ENCODE peak calls at places on chromosomes 5 and 9, in four cellular contexts. I is effector memory CD4-positive, alpha-beta T cell; F is IMR-90; S is fibroblast of lung. G is an unnamed sample. For H3K9me3 and H3K36me3, the result is how much of the 10 kb centered on the place peaks cover.

GRCh38 chr5:131795128-131795719 is 1.6 kb downstream of the FNIP1 start:
- DNase-seq in F (no peak), I (no peak), S (no peak), G (peak)

GRCh38 chr5:27020965-27021364 is 17.4 kb downstream of the CDH9 start:
- DNase-seq in F (peak), I (no peak), S (peak), G (peak)

GRCh38 chr9:106718996-106719395 is 144.0 kb upstream of the ZNF462 start:
- DNase-seq in S (peak), I (no peak), F (peak), G (peak)

GRCh38 chr9:3088166-3088702 is 244.3 kb upstream of the PUM3 start:
- DNase-seq in F (no peak), S (no peak), I (no peak), G (no peak)

GRCh38 chr5:82413302-82414042 is 135.3 kb upstream of the RPS23 start:
- DNase-seq in I (no peak), S (peak), F (peak), G (peak)

GRCh38 chr9:138045541-138046490 is 168.2 kb downstream of the CACNA1B start:
- DNase-seq in S (no peak), F (no peak), I (no peak), G (no peak)

GRCh38 chr9:37209431-37210386 is 89.3 kb downstream of the ZCCHC7 start:
- DNase-seq in F (no peak), I (no peak), S (no peak), G (no peak)

GRCh38 chr9:27530915-27531762 is 1.5 kb upstream of the MOB3B start:
- DNase-seq in S (no peak), I (no peak), F (no peak), G (no peak)

GRCh38 chr5:92641031-92641962 is 939.7 kb downstream of the NR2F1-AS1 start:
- DNase-seq in I (no peak), S (peak), F (peak), G (peak)

GRCh38 chr9:87682085-87682484 is 43.8 kb upstream of the CTSL start:
- DNase-seq in S (no peak), I (no peak), F (no peak), G (no peak)

GRCh38 chr9:28547469-28547981 is 974.2 kb upstream of the C9orf72 start:
- DNase-seq in I (no peak), S (no peak), F (no peak), G (no peak)

GRCh38 chr9:124290053-124290581 is 32.4 kb downstream of the NEK6 start:
- DNase-seq in F (no peak), I (no peak), S (no peak), G (no peak)

GRCh38 chr5:119651496-119651895 is 22.1 kb downstream of the FAM170A start:
- DNase-seq in S (no peak), F (no peak), I (no peak), G (no peak)

GRCh38 chr5:61866930-61867329 is 439.1 kb upstream of the KIF2A start:
- DNase-seq in F (peak), I (no peak), S (peak), G (peak)

GRCh38 chr9:111940697-111941096 is 44.1 kb downstream of the UGCG start:
- DNase-seq in S (peak), F (peak), I (no peak), G (peak)

DNA sequence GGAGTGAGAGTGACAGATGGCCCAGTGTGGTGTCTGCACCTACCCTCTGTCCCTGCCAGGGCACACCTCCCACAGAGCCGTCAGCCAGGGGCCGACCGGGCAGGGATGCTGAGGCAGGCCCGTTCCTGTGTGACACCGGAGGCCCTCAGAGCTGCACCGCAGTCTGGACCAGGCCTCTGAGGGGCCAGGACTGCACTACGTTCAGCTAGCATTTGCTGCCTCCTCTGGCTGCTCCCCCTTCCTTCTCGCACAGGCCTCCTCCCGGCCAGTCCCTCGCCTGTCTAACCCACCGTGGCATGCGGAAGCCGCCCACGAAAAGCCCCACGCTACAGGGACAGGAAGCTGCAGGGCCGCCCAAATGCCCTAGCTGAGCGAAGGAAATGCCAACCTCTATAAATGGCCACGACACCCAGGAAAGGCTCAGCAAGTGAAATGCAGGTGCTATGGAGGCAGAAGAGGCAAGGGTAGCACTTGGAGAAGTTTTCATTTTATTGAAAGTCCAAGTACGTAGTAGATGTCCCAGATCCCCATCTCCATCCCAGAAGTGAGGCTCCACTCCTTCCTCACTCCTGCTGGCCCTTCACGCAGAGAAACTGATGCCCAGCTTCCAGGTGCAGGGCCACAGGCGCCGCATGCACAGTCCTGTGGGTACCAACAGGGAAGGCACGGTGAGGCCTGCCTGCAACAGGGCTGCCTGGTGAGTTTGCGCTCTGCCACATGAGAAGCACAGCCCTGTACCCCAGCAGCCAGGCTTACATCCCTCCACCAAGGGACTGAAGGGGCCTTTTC is 38.7 kb downstream of the MAPK9 start:
- DNase-seq in F (no peak), I (no peak), S (no peak), G (no peak)
- H3K9me3 ChIP-seq in F (half or more), I (under half), S (under half), G (half or more)

GRCh38 chr9:109037946-109038345 is 24.6 kb upstream of the CTNNAL1 start:
- DNase-seq in F (no peak), I (no peak), S (no peak), G (no peak)

GRCh38 chr9:109035684-109036423 is 22.6 kb upstream of the CTNNAL1 start:
- DNase-seq in S (peak), I (no peak), F (peak), G (peak)

GRCh38 chr9:109039539-109039938 is 26.2 kb upstream of the CTNNAL1 start:
- DNase-seq in F (no peak), S (no peak), I (no peak), G (no peak)

GRCh38 chr9:109033941-109034700 is 20.8 kb upstream of the CTNNAL1 start:
- DNase-seq in F (no peak), I (no peak), S (peak), G (peak)

DNA sequence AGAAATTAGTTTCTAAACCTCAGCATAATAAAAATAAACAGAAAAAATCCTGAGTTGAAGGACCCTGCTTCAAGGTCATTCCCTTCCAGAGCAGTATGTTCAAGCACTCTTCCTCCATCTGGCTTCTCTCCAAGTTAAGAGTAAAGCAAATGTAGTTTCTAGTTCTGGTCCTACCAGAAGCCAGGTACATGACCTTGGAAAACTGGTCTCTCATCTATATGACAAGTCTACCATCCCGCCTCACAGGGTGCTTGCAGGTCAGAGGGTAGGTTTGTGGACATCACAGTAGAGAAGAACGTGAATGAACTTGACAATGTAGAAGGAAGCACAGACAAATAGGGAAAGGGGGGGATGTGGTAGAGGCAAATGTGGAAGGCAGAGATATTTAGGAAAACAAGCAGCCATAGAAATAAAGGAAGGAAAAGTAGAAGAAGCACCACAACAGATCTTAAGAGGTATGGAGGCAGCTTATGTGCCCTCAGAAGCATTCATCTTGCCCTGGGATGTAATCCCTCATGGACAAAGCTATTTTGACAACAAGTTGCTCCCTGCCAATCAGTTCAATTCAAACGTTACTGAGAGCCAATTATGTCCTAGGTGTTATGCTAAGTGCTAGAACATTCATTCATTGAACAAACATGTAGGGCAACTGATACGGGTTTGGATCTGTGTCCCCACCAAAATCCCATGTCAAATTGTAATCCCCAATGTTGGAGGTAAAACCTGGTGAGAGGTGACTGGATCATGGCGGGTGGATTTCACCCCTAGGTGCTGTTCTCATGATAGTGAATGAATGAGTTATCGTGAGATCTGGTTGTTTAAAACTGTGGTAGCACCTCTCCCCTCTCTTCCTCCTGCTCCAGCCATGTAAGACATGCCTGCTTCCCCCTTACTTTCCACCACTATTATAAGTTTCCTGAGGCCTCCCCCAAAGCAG is 23.7 kb upstream of the CTNNAL1 start:
- DNase-seq in F (no peak), I (no peak), S (no peak), G (peak)
- H3K36me3 ChIP-seq in F (under half), I (under half), S (under half), G (under half)

GRCh38 chr5:171316258-171317121 is 7.4 kb downstream of the TLX3 start:
- DNase-seq in S (peak), I (no peak), F (peak), G (no peak)

GRCh38 chr5:171315386-171315891 is 6.4 kb downstream of the TLX3 start:
- DNase-seq in S (no peak), I (no peak), F (no peak), G (no peak)

GRCh38 chr5:171315925-171316257 is 6.8 kb downstream of the TLX3 start:
- DNase-seq in S (no peak), I (no peak), F (no peak), G (no peak)

GRCh38 chr5:171313481-171314206 is 4.6 kb downstream of the TLX3 start:
- DNase-seq in S (no peak), I (no peak), F (no peak), G (no peak)

DNA sequence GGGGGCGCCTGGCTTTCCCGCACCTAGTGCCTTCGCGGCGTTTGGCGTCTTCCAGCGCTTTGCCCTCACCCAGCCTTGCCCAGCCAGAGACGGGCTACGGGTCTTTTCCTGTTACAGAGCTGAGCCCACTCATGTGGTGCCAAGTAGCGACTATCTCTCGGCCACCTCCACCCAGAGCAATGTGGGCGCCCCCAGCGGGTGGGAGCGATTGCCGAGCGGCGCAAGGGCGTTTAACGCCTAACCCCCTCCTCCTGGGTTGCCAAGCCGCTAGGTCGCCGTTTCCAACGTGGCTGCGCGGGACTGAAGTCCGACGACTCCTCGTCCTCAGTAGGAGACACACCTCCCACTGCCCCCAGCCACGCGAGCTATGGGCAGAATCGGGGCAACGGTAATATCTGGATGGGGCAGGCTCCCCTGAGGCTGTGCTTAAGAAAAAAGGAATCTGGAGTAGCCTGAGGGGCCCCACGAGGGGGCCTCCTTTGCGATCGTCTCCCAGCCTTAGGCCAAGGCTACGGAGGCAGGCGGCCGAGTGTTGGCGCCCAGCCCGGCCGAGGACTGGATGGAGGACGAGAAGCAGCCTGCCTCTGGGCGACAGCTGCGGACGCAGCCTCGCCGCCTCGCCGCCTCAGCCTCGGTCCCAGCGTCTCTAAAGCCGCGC is 5.8 kb downstream of the TLX3 start:
- DNase-seq in I (no peak), F (no peak), S (no peak), G (peak)
- H3K4me3 ChIP-seq in I (no peak), F (no peak), S (no peak), G (peak)

GRCh38 chr9:65405253-65405652 is 120.2 kb upstream of the FOXD4L5 start:
- DNase-seq in F (no peak), S (no peak), I (no peak), G (no peak)
- H3K9me3 ChIP-seq in F (under half), S (under half), I (under half), G (under half)

GRCh38 chr5:175491223-175491622 is 12.9 kb downstream of the SFXN1 start:
- DNase-seq in F (no peak), S (no peak), I (no peak), G (no peak)
- H3K36me3 ChIP-seq in F (under half), S (under half), I (under half), G (under half)

GRCh38 chr5:112141582-112141981 is 277.5 kb downstream of the EPB41L4A start:
- DNase-seq in I (no peak), F (no peak), S (no peak), G (no peak)

GRCh38 chr5:112146323-112146848 is 272.7 kb downstream of the EPB41L4A start:
- DNase-seq in I (no peak), S (peak), F (peak), G (peak)

GRCh38 chr5:112143684-112144083 is 275.4 kb downstream of the EPB41L4A start:
- DNase-seq in F (no peak), S (peak), I (no peak), G (peak)

DNA sequence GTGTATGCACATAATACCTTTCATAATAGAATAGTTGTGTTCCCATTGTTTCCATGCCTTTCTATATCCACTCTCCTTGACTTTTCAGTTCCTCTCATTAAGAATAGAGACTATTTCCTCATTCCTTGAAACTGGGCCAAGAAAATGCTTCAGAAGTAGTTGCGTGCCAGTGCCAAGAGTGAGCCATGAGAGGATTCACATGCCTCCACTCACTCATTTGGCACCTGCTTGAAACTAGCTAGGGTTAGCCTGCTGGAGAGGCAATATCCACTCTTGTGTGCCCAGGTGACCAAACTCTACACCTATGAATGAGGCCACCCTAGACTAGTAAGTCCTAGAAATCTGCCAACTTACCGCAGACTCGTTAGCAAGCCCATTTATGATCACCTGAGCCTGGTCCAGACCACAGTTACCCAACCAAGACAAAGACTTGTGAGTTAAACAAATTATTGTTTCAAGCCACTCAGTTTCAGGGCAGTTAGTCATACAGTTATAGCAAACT is 276.3 kb downstream of the EPB41L4A start:
- DNase-seq in I (no peak), S (peak), F (peak), G (peak)
- H3K4me3 ChIP-seq in I (no peak), S (no peak), F (no peak), G (no peak)

GRCh38 chr5:178465228-178465860 is 124.8 kb downstream of the COL23A1 start:
- DNase-seq in S (no peak), F (no peak), I (no peak), G (no peak)
- H3K9me3 ChIP-seq in S (under half), F (under half), I (under half), G (under half)

DNA sequence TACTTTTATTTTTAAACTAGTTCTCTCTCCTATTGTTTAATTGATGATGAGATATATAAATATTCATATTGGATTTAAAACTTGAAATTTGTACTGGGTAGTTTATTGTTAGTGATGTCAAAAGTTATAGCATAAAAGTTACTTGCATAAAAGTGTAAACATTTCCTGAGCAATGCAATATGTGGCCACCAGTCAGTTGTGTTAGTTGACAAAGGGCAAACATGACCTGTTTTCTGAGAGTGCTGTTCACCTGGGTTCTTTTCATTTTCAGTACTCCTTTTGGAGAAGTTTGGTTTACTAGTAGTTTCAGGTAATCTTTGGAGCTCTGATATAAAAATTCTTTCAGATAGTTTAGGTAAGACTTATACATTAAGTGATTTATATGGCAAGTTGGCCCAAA is 69.4 kb downstream of the COMMD10 start:
- DNase-seq in S (no peak), I (no peak), F (no peak), G (no peak)
- H3K36me3 ChIP-seq in S (under half), I (under half), F (under half), G (under half)

DNA sequence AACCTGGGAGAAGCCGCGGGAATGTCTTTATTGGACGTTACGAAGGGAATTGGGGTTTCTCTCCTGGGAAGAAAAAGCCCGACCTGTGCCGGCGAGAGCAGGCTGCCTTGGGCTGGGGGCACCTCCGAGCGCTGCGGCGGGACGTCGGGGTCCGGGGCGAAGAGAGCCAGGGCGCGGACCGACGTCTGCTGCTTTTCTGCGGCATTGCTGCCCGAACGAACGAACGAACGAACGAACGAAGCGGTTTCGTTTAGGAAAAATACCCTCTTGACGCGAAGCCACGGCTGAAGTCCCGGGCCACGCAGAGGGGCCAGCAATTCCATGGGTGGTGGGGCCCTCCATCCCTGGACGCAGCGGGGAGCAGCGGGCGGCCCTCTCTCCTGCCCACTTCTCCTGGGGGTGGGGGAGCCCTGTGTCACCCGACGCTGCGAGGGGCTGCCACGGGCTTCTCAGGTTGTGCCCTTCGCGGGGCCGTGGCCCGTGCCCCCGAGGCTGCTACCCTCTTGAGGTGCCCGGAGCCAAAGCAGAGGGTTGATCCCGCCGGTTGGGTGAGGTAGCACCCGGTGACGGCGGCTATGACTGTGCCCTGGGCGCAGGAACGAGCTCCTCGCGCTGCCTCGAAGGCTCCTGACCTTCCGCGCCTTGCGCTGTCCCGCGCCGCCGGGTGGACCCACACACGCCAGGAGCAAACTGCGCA is 4.9 kb upstream of the PITX1 start:
- DNase-seq in I (no peak), S (no peak), F (no peak), G (peak)
- H3K4me3 ChIP-seq in I (peak), S (no peak), F (peak), G (no peak)

G was measured in adipocyte.